ENCODE peak calls at places on chromosomes 16 and 17, in four cellular contexts. T is keratinocyte, X is epithelial cell of esophagus, Q is HL-60. O is an unnamed sample.

GRCh38 chr17:49358638-49359247 is 3.3 kb downstream of the ZNF652 start:
- DNase-seq in T (no peak), X (no peak), Q (peak; percentile 26), O (no peak)

GRCh38 chr16:65500007-65500406 is 378.1 kb upstream of the CDH11 start:
- DNase-seq in T (peak; percentile 23), X (peak; percentile 72), Q (no peak), O (no peak)

GRCh38 chr17:36611345-36612072 is 10.1 kb downstream of the MRM1 start:
- DNase-seq in Q (no peak), T (no peak), X (peak; percentile 95), O (no peak)

GRCh38 chr16:4892356-4893102 is 44.4 kb downstream of the PPL start:
- DNase-seq in X (no peak), Q (peak; percentile 17), T (no peak), O (no peak)

GRCh38 chr17:49501496-49501895 is 6.4 kb downstream of the NGFR start:
- DNase-seq in X (peak; percentile 83), Q (no peak), T (no peak), O (no peak)

GRCh38 chr17:4988168-4988567 is 693 bp upstream of the CAMTA2 start:
- DNase-seq in T (no peak), X (no peak), Q (no peak), O (no peak)

GRCh38 chr16:30521873-30522641 is 4.3 kb downstream of the ZNF768 start:
- DNase-seq in T (no peak), X (no peak), Q (no peak), O (no peak)

GRCh38 chr16:1010815-1011214 is 29.2 kb downstream of the SOX8 start:
- DNase-seq in X (no peak), T (no peak), Q (no peak), O (no peak)

GRCh38 chr16:30858829-30859423 is 35.0 kb downstream of the BCL7C start:
- DNase-seq in T (no peak), Q (no peak), X (no peak), O (no peak)

GRCh38 chr17:69944406-69944805 is 130.6 kb upstream of the KCNJ16 start:
- DNase-seq in Q (no peak), T (no peak), X (peak; percentile 8), O (no peak)

GRCh38 chr17:80034977-80035686 is 540 bp downstream of the TBC1D16 start:
- DNase-seq in X (peak; percentile 22), T (no peak), Q (no peak), O (no peak)

GRCh38 chr17:63988741-63989621 is 9.2 kb upstream of the PRR29 start:
- DNase-seq in T (no peak), X (no peak), Q (no peak), O (no peak)

GRCh38 chr16:11390573-11391495 is 45.6 kb downstream of the RMI2 start:
- DNase-seq in X (peak; percentile 49), T (no peak), Q (no peak), O (no peak)

GRCh38 chr17:75364078-75364477 is 41.4 kb downstream of the GRB2 start:
- DNase-seq in Q (no peak), T (no peak), X (peak; percentile 74), O (no peak)

GRCh38 chr17:75412455-75413317 is 7.2 kb upstream of the GRB2 start:
- DNase-seq in X (peak; percentile 74), T (no peak), Q (peak; percentile 72), O (no peak)

GRCh38 chr16:2288701-2289100 is 20.8 kb upstream of the RNPS1 start:
- DNase-seq in Q (no peak), X (no peak), T (no peak), O (no peak)

GRCh38 chr16:21277927-21278706 is at the start of gene CRYM:
- DNase-seq in X (peak; percentile 52), Q (peak; percentile 24), T (no peak), O (no peak)

GRCh38 chr17:67016039-67016762 is 28.2 kb upstream of the CACNG1 start:
- DNase-seq in Q (no peak), X (no peak), T (no peak), O (no peak)

GRCh38 chr17:61490540-61490975 is 38.3 kb downstream of the TBX4 start:
- DNase-seq in X (peak; percentile 93), T (no peak), Q (no peak), O (no peak)

GRCh38 chr16:65884018-65884417 is 482.5 kb upstream of the CDH5 start:
- DNase-seq in X (peak; percentile 87), Q (no peak), T (peak; percentile 83), O (no peak)

GRCh38 chr16:67528870-67529638 is 425 bp downstream of the RIPOR1 start:
- DNase-seq in X (peak; percentile 52), T (no peak), Q (peak; percentile 38), O (no peak)

GRCh38 chr16:18853694-18854093 is 52.3 kb upstream of the ARL6IP1 start:
- DNase-seq in Q (no peak), X (no peak), T (no peak), O (no peak)

GRCh38 chr16:48318630-48319029 is 66.6 kb downstream of the SIAH1 start:
- DNase-seq in Q (peak; percentile 71), X (no peak), T (no peak), O (no peak)

GRCh38 chr16:69711115-69711740 is 15.1 kb downstream of the NQO1 start:
- DNase-seq in X (peak; percentile 97), T (peak; percentile 84), Q (no peak), O (peak; percentile 59)

GRCh38 chr16:24883714-24884151 is 38.0 kb downstream of the SLC5A11 start:
- DNase-seq in X (no peak), Q (no peak), T (no peak), O (no peak)

GRCh38 chr17:42937712-42938596 is 26.3 kb downstream of the AARSD1 start:
- DNase-seq in X (peak; percentile 59), T (no peak), Q (peak; percentile 43), O (no peak)

GRCh38 chr17:41918392-41919164 is at the start of gene ACLY:
- DNase-seq in Q (peak; percentile 96), T (peak; percentile 89), X (peak; percentile 98), O (peak; percentile 88)

GRCh38 chr17:41917957-41918391 is 777 bp downstream of the ACLY start:
- DNase-seq in T (no peak), X (peak; percentile 36), Q (peak; percentile 14), O (no peak)

GRCh38 chr17:41920580-41920955 is 1.8 kb upstream of the ACLY start:
- DNase-seq in T (no peak), X (no peak), Q (no peak), O (no peak)

GRCh38 chr17:41919165-41919817 is 540 bp upstream of the ACLY start:
- DNase-seq in Q (no peak), X (peak; percentile 67), T (peak; percentile 60), O (peak; percentile 37)

DNA sequence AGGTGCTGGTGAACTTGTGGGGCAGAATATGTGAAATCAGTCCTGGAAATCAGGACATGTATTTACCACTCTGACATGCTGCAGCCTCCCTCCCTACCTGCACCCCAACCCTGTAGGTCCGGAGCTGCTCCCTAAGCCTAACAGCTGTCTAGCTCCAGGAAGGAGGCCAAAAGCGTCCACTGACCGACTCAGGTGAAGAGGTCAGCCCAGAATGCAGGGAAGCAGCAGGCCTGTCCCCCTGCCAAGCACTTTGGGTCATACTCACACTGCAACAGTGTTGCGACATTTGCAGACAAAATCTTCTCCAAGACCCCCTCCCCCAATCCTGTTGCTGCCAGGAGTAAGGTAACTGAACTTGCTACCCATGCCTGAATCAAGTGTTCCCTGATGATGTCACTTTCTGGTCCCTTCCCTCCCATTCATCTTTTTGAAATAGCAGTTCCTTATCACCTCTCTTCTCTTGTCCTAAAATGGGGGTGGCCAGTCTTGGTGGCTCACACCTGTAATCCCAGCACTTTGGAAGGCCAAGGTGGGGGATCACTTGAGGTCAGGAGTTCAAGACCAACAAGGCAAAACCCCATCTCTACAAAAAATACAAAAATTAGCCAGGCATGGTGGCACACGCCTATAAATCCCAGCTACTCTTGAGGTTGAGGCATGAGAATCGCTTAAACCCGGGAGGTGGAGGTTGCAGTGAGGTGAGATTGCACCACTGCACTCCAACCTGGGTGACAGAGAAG is 1.3 kb upstream of the ACLY start:
- DNase-seq in Q (peak; percentile 14), T (no peak), X (peak; percentile 47), O (peak; percentile 52)
- H3K4me3 ChIP-seq in Q (no peak overlapping the region), T (peak overlapping the region; percentile 50), X (peak overlapping the region; percentile 46), O (peak overlapping the region; percentile 99)

GRCh38 chr17:15261063-15261817 is 3.9 kb downstream of the PMP22 start:
- DNase-seq in Q (no peak), X (no peak), T (no peak), O (no peak)
- TF ChIP-seq CTCF in Q (no peak), X (no peak), T (no peak), O (no peak)

GRCh38 chr16:84356591-84357116 is 11.7 kb upstream of the ATP2C2 start:
- DNase-seq in Q (no peak), X (peak; percentile 57), T (no peak), O (peak; percentile 73)

GRCh38 chr16:84356176-84356575 is 12.2 kb upstream of the ATP2C2 start:
- DNase-seq in T (no peak), Q (no peak), X (no peak), O (no peak)

GRCh38 chr16:84355149-84355548 is 13.2 kb upstream of the ATP2C2 start:
- DNase-seq in T (no peak), Q (no peak), X (no peak), O (no peak)

GRCh38 chr16:84358601-84359295 is 9.6 kb upstream of the ATP2C2 start:
- DNase-seq in Q (no peak), T (no peak), X (no peak), O (no peak)

DNA sequence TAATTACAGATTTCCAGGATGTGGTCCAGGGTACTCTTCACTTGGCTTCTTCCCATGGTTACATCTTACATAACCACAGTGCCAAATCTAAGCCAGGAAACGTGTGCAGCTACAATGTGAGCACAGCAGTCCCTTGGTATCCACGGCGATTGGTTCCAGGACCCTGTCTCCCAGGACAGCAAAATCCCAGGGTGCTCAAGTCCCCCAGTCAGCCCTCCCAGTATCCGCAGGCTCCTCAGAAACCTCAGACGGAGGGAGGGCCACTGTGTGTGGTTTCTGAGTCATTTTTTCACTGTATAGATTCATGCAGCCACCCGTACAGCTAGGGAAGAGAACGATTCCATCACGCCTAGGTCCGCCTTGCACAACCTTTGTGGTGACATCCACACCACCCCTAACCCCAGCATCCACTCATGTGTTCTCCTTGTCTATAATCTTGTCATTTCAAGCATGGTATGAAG is 11.1 kb upstream of the ATP2C2 start:
- DNase-seq in T (no peak), Q (peak; percentile 88), X (peak; percentile 90), O (no peak)
- H3K4me3 ChIP-seq in T (no peak overlapping the region), Q (no peak overlapping the region), X (no peak overlapping the region), O (no peak overlapping the region)

DNA sequence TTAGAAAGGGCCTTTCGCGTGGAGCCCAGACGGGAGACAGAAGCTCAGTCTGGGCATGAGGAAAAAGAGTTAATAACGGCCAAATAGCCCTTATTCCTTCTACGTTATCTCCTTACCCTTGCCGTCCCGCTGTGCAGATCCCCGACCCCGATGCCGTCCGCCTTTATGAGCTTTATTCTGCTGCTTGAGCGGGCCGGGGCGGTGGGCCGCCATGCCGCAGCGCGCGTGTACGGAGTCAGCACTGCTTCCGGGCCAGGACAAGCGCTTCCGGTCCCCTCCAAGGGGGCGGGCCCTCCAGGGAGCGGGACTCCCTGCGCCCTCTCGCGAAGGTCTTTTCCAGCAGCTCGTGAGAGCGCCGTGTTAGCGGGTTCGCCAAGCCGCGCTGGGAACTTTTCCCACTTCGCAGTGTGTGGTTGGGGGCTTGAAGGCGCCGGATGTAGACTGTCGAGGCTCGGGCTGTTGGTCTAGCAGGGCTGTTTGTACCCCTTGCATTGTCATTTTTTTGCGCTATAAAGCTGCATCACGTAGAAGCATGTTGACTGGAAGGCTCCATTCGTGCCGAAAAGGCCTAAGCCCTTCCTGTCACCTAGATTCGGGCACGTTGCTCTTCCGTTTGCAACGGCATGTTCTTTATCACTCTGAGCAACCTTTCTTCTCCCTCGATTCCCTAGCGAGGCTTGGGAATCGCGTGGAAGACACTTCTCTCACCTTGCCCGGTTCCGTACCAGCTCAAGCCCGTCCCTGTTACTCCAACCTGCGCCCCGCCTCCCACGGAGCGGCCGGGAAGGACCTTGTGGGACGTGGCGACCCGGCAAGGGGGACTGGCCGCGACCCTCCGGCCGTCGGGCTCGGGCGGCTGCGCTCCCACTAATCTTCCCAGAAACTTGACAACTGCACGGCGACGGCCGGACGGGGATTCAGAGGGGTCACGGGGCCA is at the start of gene TSR1:
- DNase-seq in X (peak; percentile 93), Q (peak; percentile 80), T (peak; percentile 40), O (peak; percentile 69)
- TF ChIP-seq CTCF in X (peak; percentile 23), Q (no peak), T (peak; percentile 58), O (peak; percentile 58)

O was measured in LNCaP clone FGC.